ENCODE peak calls at places on chromosomes 1 and 21, in eight cellular contexts. D is stimulated activated CD4-positive, alpha-beta T cell treated with anti-CD3 and anti-CD28 coated beads, TNF-alpha, amount 100 ng/mL, for 4 hours; S is endothelial cell; G is iris pigment epithelial cell; A is GM04504; L is GM20000; X is GM12891; B is HT1080. Y is an unnamed sample.

GRCh38 chr1:178093150-178093957 is 550 bp upstream of the RASAL2 start:
- DNase-seq in L (peak), A (peak), B (peak), S (peak), D (no peak), G (peak), X (peak), Y (no peak)

GRCh38 chr1:87449348-87449963 is 120.8 kb downstream of the LMO4 start:
- DNase-seq in B (no peak), A (no peak), D (peak), G (no peak), S (no peak), X (peak), L (peak), Y (no peak)

GRCh38 chr1:101219919-101220695 is 16.7 kb upstream of the S1PR1 start:
- DNase-seq in A (no peak), S (no peak), B (no peak), G (no peak), L (no peak), X (no peak), D (no peak), Y (no peak)

GRCh38 chr1:25109527-25109926 is 122.8 kb downstream of the SYF2 start:
- DNase-seq in L (no peak), X (no peak), D (no peak), G (no peak), S (no peak), B (no peak), A (no peak), Y (peak)

GRCh38 chr1:67771152-67771551 is 62.1 kb downstream of the GNG12 start:
- DNase-seq in L (no peak), A (no peak), S (no peak), B (peak), G (peak), X (no peak), D (no peak), Y (no peak)

GRCh38 chr1:46285730-46286477 is 17.5 kb downstream of the LRRC41 start:
- DNase-seq in G (no peak), X (no peak), D (no peak), S (no peak), B (no peak), L (no peak), A (no peak), Y (peak)

GRCh38 chr1:206513312-206514111 is 6.2 kb downstream of the RASSF5 start:
- DNase-seq in S (no peak), L (no peak), G (peak), D (no peak), X (no peak), A (peak), B (peak), Y (no peak)

GRCh38 chr1:14915356-14916054 is 238.0 kb upstream of the TMEM51 start:
- DNase-seq in L (peak), A (no peak), B (peak), S (peak), X (peak), G (peak), D (no peak), Y (peak)

GRCh38 chr1:236284291-236284711 is 2.5 kb upstream of the ERO1B start:
- DNase-seq in S (no peak), L (peak), A (no peak), X (no peak), G (no peak), B (peak), D (no peak), Y (peak)

GRCh38 chr1:222370911-222371717 is 176.8 kb downstream of the HHIPL2 start:
- DNase-seq in G (peak), L (no peak), D (no peak), X (no peak), S (no peak), B (peak), A (peak), Y (no peak)

GRCh38 chr21:46585191-46585953 is 19.5 kb downstream of the S100B start:
- DNase-seq in S (no peak), D (no peak), A (no peak), B (no peak), L (no peak), X (no peak), G (no peak), Y (no peak)

GRCh38 chr1:110464340-110464739 is 13.4 kb downstream of the PROK1 start:
- DNase-seq in S (no peak), X (no peak), G (peak), D (no peak), L (no peak), B (no peak), A (no peak), Y (no peak)

GRCh38 chr1:167562697-167563096 is 9.1 kb upstream of the CREG1 start:
- DNase-seq in G (peak), D (no peak), B (no peak), X (no peak), S (no peak), A (no peak), L (no peak), Y (no peak)

GRCh38 chr1:243345205-243345604 is 89.4 kb downstream of the SDCCAG8 start:
- DNase-seq in A (no peak), B (no peak), S (no peak), D (no peak), G (peak), L (no peak), X (no peak), Y (no peak)

GRCh38 chr1:193625255-193625654 is 438.8 kb upstream of the B3GALT2 start:
- DNase-seq in A (no peak), L (no peak), S (no peak), X (no peak), G (no peak), B (peak), D (no peak), Y (no peak)

GRCh38 chr21:18940791-18941190 is 537.2 kb upstream of the TMPRSS15 start:
- DNase-seq in X (no peak), B (peak), A (no peak), G (no peak), S (no peak), D (no peak), L (no peak), Y (no peak)

GRCh38 chr1:145874646-145875045 is 11.0 kb downstream of the ANKRD35 start:
- DNase-seq in X (no peak), G (no peak), D (no peak), B (no peak), A (no peak), L (no peak), S (no peak), Y (no peak)

GRCh38 chr1:81682490-81682889 is 118.2 kb upstream of the ADGRL2 start:
- DNase-seq in B (peak), X (no peak), S (no peak), D (no peak), L (no peak), A (no peak), G (peak), Y (no peak)

GRCh38 chr1:27476222-27476621 is 13.7 kb downstream of the WASF2 start:
- DNase-seq in A (no peak), S (no peak), L (no peak), B (no peak), G (no peak), X (no peak), D (no peak), Y (no peak)

GRCh38 chr1:231493421-231494185 is 34.9 kb upstream of the TSNAX start:
- DNase-seq in A (no peak), G (peak), L (peak), B (peak), X (peak), D (no peak), S (no peak), Y (no peak)

GRCh38 chr1:156625436-156626078 is 6.3 kb downstream of the HAPLN2 start:
- DNase-seq in D (peak), B (no peak), G (no peak), L (peak), X (no peak), S (peak), A (no peak), Y (peak)

GRCh38 chr1:202656951-202657646 is 53.2 kb downstream of the SYT2 start:
- DNase-seq in B (peak), D (no peak), S (peak), X (no peak), L (no peak), A (no peak), G (peak), Y (no peak)

GRCh38 chr21:44734026-44734745 is 22.8 kb upstream of the TSPEAR start:
- DNase-seq in A (no peak), G (no peak), L (no peak), X (no peak), S (no peak), B (no peak), D (no peak), Y (no peak)

GRCh38 chr1:13517193-13517812 is 3.5 kb upstream of the LRRC38 start:
- DNase-seq in D (no peak), X (no peak), G (peak), L (peak), B (no peak), A (no peak), S (peak), Y (no peak)

Y was measured in naive thymus-derived CD8-positive, alpha-beta T cell.